ENCODE peak calls at places on chromosomes 1 and 21, in five cellular contexts. R is prostate gland, D is T-helper 9 cell, V is renal cortical epithelial cell, T is DMS153. P is an unnamed sample.

GRCh38 chr1:227769047-227769446 is 33.8 kb downstream of the SNAP47 start:
- DNase-seq in R (no peak), D (no peak), V (no peak), T (no peak), P (no peak)

GRCh38 chr1:156383023-156383422 is 14.0 kb downstream of the RHBG start:
- DNase-seq in R (peak; percentile 32), D (peak; percentile 33), V (peak; percentile 19), T (peak; percentile 20), P (peak; percentile 50)

GRCh38 chr1:242243472-242243871 is 244.6 kb upstream of the MAP1LC3C start:
- DNase-seq in R (peak; percentile 53), D (no peak), V (no peak), T (no peak), P (no peak)

GRCh38 chr21:39088831-39089380 is 94.3 kb downstream of the PSMG1 start:
- DNase-seq in R (no peak), D (no peak), V (peak; percentile 6), T (no peak), P (no peak)

GRCh38 chr1:65881070-65881594 is 88.4 kb downstream of the PDE4B start:
- DNase-seq in R (no peak), D (no peak), V (no peak), T (no peak), P (no peak)

GRCh38 chr1:58852731-58853485 is 69.1 kb upstream of the JUN start:
- DNase-seq in R (no peak), D (no peak), V (no peak), T (no peak), P (no peak)

GRCh38 chr1:209038316-209038715 is 545.2 kb upstream of the CAMK1G start:
- DNase-seq in R (no peak), D (no peak), V (no peak), T (no peak), P (no peak)

GRCh38 chr1:234885601-234886000 is 243.0 kb downstream of the TOMM20 start:
- DNase-seq in R (no peak), D (no peak), V (no peak), T (no peak), P (no peak)

GRCh38 chr1:22296701-22297591 is 154.0 kb upstream of the WNT4 start:
- DNase-seq in R (no peak), D (no peak), V (no peak), T (no peak), P (no peak)

GRCh38 chr1:205706601-205707502 is 26.5 kb upstream of the SLC45A3 start:
- DNase-seq in R (no peak), D (no peak), V (peak; percentile 26), T (no peak), P (no peak)

P was measured in naive thymus-derived CD8-positive, alpha-beta T cell.